ENCODE peak calls at places on chromosomes 12 and 14, in five cellular contexts. One of them, this sample, is unnamed.

GRCh38 chr14:23538785-23539184 is 12.8 kb downstream of the ZFHX2 start:
- DNase-seq in endodermal cell: peak; percentile 78
- DNase-seq in kidney: no peak
- DNase-seq in stomach: no peak
- DNase-seq in AG04450: no peak
- DNase-seq in this sample: peak; percentile 25

GRCh38 chr14:79587194-79587593 is 624.1 kb downstream of the DIO2 start:
- DNase-seq in endodermal cell: no peak
- DNase-seq in kidney: no peak
- DNase-seq in stomach: no peak
- DNase-seq in AG04450: no peak
- DNase-seq in this sample: no peak

GRCh38 chr12:105960319-105961076 is 178.3 kb downstream of the NUAK1 start:
- DNase-seq in endodermal cell: no peak
- DNase-seq in kidney: peak; percentile 76
- DNase-seq in stomach: no peak
- DNase-seq in AG04450: no peak
- DNase-seq in this sample: no peak

GRCh38 chr12:75065482-75065881 is 144.2 kb downstream of the KCNC2 start:
- DNase-seq in endodermal cell: no peak
- DNase-seq in kidney: no peak
- DNase-seq in stomach: no peak
- DNase-seq in AG04450: no peak
- DNase-seq in this sample: no peak

GRCh38 chr14:104882325-104882973 is 17.4 kb downstream of the CEP170B start:
- DNase-seq in endodermal cell: peak; percentile 91
- DNase-seq in kidney: peak; percentile 84
- DNase-seq in stomach: peak; percentile 83
- DNase-seq in AG04450: no peak
- DNase-seq in this sample: no peak

GRCh38 chr12:88922816-88923215 is 342.5 kb upstream of the KITLG start:
- DNase-seq in endodermal cell: no peak
- DNase-seq in kidney: no peak
- DNase-seq in stomach: no peak
- DNase-seq in AG04450: no peak
- DNase-seq in this sample: peak; percentile 13

GRCh38 chr14:24143511-24143910 is 2.1 kb upstream of the EMC9 start:
- DNase-seq in endodermal cell: no peak
- DNase-seq in kidney: no peak
- DNase-seq in stomach: no peak
- DNase-seq in AG04450: no peak
- DNase-seq in this sample: peak; percentile 8

GRCh38 chr12:22083167-22083566 is 37.1 kb downstream of the CMAS start:
- DNase-seq in endodermal cell: no peak
- DNase-seq in kidney: no peak
- DNase-seq in stomach: no peak
- DNase-seq in AG04450: no peak
- DNase-seq in this sample: peak; percentile 12

GRCh38 chr14:98512501-98513251 is 759.3 kb downstream of the BCL11B start:
- DNase-seq in endodermal cell: peak; percentile 49
- DNase-seq in kidney: no peak
- DNase-seq in stomach: no peak
- DNase-seq in AG04450: no peak
- DNase-seq in this sample: no peak

GRCh38 chr14:72645706-72646105 is 248.2 kb downstream of the DPF3 start:
- DNase-seq in endodermal cell: no peak
- DNase-seq in kidney: no peak
- DNase-seq in stomach: no peak
- DNase-seq in AG04450: no peak
- DNase-seq in this sample: no peak

DNA sequence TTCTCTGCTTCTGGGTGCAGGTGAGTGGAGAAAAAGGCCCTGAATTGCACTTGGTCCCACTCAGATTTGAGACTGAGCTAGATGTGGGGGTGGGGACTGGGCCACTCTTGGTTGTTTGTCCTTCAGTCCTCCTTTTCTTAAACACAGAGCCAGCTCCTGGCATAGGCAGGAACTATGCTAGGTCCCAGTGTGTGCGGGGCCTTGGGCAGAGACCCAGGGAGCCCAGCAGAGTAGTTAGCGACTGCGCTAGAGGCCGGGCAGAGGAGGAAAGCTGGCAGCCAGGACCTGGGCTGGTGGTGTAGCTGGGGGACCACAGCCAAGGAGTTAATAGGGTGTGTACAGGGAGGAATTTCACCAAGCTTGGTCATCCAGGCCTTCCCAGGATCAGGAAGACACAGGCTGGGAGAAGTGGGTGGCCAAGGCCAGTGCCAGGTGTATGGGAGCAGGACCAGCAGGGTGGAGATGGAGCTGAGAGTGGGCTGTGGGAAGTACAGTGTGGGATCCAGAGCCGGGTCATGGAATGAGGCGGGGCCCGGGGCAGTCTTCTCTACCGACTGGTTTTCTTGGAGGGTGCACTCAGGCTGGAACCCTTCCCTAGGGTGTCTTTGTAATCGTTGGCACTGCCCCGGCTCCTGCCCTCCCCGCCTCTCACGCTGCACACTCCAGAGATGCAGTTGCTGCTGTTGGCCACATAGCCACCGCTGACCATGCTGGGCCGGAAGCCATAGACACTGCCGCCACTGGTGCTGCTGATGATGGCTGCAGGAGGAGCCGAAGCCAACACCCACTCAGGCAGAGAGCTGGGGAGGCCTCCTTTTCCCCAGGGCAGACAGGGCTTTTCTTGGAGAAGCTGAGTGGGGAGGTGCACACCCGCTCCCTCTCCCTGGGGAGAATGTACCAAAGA is 8.7 kb downstream of the KRT71 start:
- DNase-seq in endodermal cell: peak; percentile 74
- DNase-seq in kidney: no peak
- DNase-seq in stomach: no peak
- DNase-seq in AG04450: no peak
- DNase-seq in this sample: no peak
- TF ChIP-seq CTCF in endodermal cell: peak; percentile 33
- TF ChIP-seq CTCF in kidney: no peak
- TF ChIP-seq CTCF in stomach: no peak
- TF ChIP-seq CTCF in AG04450: no peak
- TF ChIP-seq CTCF in this sample: no peak

DNA sequence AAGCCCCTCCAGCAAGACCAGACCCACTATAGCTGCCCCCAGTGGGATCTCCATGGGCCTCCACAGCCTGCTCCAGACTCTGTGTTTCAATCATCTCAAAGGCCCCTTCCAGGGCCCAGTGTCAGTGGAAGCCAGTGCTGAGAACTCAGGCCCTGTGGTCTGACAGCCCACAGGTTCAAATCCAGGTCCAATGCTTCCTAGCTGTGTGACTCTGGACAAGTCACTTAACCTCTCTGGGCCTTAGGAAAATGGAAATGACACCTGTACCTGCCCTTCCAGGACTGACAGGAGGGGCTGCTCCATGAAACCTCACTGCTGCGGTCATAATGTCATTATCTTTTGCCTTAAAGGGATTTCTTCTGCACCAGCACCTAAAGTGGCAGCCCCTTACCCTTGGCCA is 101.9 kb downstream of the NCOR2 start:
- DNase-seq in endodermal cell: no peak
- DNase-seq in kidney: peak; percentile 34
- DNase-seq in stomach: no peak
- DNase-seq in AG04450: no peak
- DNase-seq in this sample: no peak
- H3K4me3 ChIP-seq in endodermal cell: peak overlapping the region; percentile 29
- H3K4me3 ChIP-seq in kidney: no peak overlapping the region
- H3K4me3 ChIP-seq in stomach: no peak overlapping the region
- H3K4me3 ChIP-seq in AG04450: no peak overlapping the region
- H3K4me3 ChIP-seq in this sample: no peak overlapping the region

DNA sequence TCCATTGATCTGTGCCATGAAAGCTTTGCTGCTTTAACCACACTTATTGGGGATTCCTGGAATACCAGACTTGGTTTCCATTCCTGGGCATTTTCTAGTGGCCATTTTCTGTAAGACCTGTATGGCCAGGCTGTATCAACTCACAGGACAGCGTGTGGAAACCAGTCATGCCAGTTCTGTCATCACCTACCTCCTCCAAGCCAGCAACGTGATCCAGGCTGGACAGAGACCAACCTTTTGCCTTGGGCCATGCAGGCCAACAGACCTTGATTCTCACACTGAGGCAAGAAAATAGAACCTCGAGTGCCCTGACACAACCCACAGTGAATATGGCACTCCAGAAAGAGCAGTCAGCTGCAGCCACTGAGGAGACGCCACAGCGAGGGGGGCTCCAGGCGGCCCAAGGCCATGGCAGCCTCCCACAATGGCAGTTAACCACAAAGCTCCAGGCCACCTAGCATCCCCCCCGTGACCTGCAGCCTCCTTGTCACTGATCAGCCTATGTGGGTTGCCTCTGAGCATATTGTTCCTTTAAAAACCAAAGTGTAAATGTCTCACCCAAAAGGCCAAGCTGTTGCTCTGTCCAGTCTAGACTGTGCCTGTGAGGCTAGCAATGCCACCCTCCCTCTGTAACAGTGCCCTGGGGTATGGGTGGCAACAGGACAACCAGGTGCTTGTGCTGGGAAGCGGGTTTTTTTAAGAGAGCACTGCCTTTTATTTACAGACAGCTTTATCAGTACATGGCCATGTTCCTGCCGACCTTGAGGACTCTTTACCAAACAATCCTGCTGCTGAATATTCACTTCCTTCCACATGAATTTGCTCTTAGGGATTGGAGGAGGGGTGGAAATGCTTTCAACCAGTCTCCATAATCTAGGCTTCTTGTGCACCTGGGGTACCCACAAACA is 168.7 kb upstream of the HIF1A start:
- DNase-seq in endodermal cell: no peak
- DNase-seq in kidney: no peak
- DNase-seq in stomach: peak; percentile 82
- DNase-seq in AG04450: no peak
- DNase-seq in this sample: peak; percentile 33
- H3K27ac ChIP-seq in endodermal cell: no peak overlapping the region
- H3K27ac ChIP-seq in kidney: peak overlapping the region; percentile 54
- H3K27ac ChIP-seq in stomach: peak overlapping the region; percentile 89
- H3K27ac ChIP-seq in AG04450: peak overlapping the region; percentile 73
- H3K27ac ChIP-seq in this sample: peak overlapping the region; percentile 70

DNA sequence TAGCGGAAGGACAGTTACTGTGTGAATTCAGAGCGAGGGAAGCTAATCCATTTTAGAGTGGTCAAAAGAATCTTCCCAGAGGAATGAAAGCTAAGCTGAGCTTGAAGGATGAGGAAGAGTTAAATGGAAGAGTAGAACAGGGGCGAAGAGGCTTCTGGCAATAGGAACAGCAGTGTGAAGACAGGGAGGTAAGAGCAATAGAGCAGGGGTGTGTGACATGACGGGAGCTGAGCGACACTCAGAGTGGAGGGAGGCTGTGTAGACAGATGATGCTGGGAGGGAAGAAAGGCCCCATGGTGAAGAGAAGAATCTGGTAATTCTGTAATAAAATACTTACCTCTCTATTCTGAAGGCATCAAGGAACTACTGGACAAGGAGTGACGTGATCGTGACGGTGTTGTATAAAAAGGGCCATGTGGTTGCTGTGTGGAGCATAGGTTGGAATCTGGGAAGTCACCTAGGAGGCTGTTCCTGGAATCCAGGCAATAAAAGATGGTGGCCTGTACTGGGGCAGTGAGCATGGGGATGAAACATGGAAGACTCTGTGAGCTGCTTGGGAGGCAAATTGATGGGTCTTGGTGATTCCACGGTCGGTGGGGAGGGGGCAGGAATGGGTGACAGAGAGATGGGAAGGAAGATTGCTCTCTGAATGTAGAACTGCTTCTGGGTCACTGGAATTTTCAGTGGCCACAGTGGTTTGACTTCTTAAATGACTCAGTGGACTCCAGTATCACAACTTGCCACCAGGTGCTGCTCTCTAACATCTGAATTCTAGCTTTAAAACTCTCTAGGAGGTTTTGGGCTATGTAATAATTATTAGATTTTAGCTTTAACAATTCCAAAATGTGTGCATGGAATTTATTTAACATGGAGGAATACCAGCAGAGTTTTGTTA is 164.1 kb downstream of the ATP23 start:
- DNase-seq in endodermal cell: peak; percentile 58
- DNase-seq in kidney: no peak
- DNase-seq in stomach: no peak
- DNase-seq in AG04450: no peak
- DNase-seq in this sample: peak; percentile 32
- TF ChIP-seq CTCF in endodermal cell: peak; percentile 74
- TF ChIP-seq CTCF in kidney: no peak
- TF ChIP-seq CTCF in stomach: no peak
- TF ChIP-seq CTCF in AG04450: peak; percentile 51
- TF ChIP-seq CTCF in this sample: peak; percentile 51

GRCh38 chr12:70835948-70836347 is 84.6 kb downstream of the PTPRR start:
- DNase-seq in endodermal cell: no peak
- DNase-seq in kidney: no peak
- DNase-seq in stomach: no peak
- DNase-seq in AG04450: no peak
- DNase-seq in this sample: no peak

GRCh38 chr12:70828391-70828790 is 92.1 kb downstream of the PTPRR start:
- DNase-seq in endodermal cell: no peak
- DNase-seq in kidney: no peak
- DNase-seq in stomach: no peak
- DNase-seq in AG04450: no peak
- DNase-seq in this sample: no peak

GRCh38 chr12:70830221-70831061 is 90.1 kb downstream of the PTPRR start:
- DNase-seq in endodermal cell: no peak
- DNase-seq in kidney: no peak
- DNase-seq in stomach: no peak
- DNase-seq in AG04450: no peak
- DNase-seq in this sample: no peak

GRCh38 chr12:70829070-70829469 is 91.5 kb downstream of the PTPRR start:
- DNase-seq in endodermal cell: no peak
- DNase-seq in kidney: no peak
- DNase-seq in stomach: no peak
- DNase-seq in AG04450: no peak
- DNase-seq in this sample: no peak

GRCh38 chr12:70831538-70831937 is 89.0 kb downstream of the PTPRR start:
- DNase-seq in endodermal cell: no peak
- DNase-seq in kidney: no peak
- DNase-seq in stomach: no peak
- DNase-seq in AG04450: no peak
- DNase-seq in this sample: peak; percentile 27
- H3K4me3 ChIP-seq in endodermal cell: no peak overlapping the region
- H3K4me3 ChIP-seq in kidney: no peak overlapping the region
- H3K4me3 ChIP-seq in stomach: no peak overlapping the region
- H3K4me3 ChIP-seq in AG04450: no peak overlapping the region
- H3K4me3 ChIP-seq in this sample: no peak overlapping the region

GRCh38 chr12:107091381-107091780 is 2.0 kb downstream of the CRY1 start:
- DNase-seq in endodermal cell: no peak
- DNase-seq in kidney: no peak
- DNase-seq in stomach: no peak
- DNase-seq in AG04450: no peak
- DNase-seq in this sample: peak; percentile 86

GRCh38 chr12:107096571-107096970 is 3.2 kb upstream of the CRY1 start:
- DNase-seq in endodermal cell: no peak
- DNase-seq in kidney: no peak
- DNase-seq in stomach: no peak
- DNase-seq in AG04450: no peak
- DNase-seq in this sample: no peak

GRCh38 chr12:107093547-107094448 is at the start of gene CRY1:
- DNase-seq in endodermal cell: peak; percentile 99
- DNase-seq in kidney: peak; percentile 99
- DNase-seq in stomach: peak; percentile 96
- DNase-seq in AG04450: peak; percentile 86
- DNase-seq in this sample: peak; percentile 98

GRCh38 chr12:107091989-107092641 is 1.2 kb downstream of the CRY1 start:
- DNase-seq in endodermal cell: peak; percentile 80
- DNase-seq in kidney: no peak
- DNase-seq in stomach: no peak
- DNase-seq in AG04450: peak; percentile 86
- DNase-seq in this sample: peak; percentile 82

GRCh38 chr12:107092669-107093546 is 441 bp downstream of the CRY1 start:
- DNase-seq in endodermal cell: peak; percentile 85
- DNase-seq in kidney: peak; percentile 90
- DNase-seq in stomach: peak; percentile 44
- DNase-seq in AG04450: no peak
- DNase-seq in this sample: peak; percentile 61
- H3K27ac ChIP-seq in endodermal cell: peak overlapping the region; percentile 98
- H3K27ac ChIP-seq in kidney: peak overlapping the region; percentile 99
- H3K27ac ChIP-seq in stomach: peak overlapping the region; percentile 99
- H3K27ac ChIP-seq in AG04450: peak overlapping the region; percentile 99
- H3K27ac ChIP-seq in this sample: peak overlapping the region; percentile 99

This sample was measured in cardiac muscle cell.